ENCODE peak calls at places on chromosomes 16 and 17, in seven cellular contexts. V, C, R, O, G, W and E are unnamed samples. For H3K4me1, the result is how much of the 10 kb centered on the place peaks cover.

GRCh38 chr17:27241346-27241946 is 52.5 kb upstream of the WSB1 start:
- DNase-seq in C (peak), W (no peak), G (peak), V (no peak), R (peak), O (no peak), E (peak)

GRCh38 chr17:29390856-29391631 is 881 bp downstream of the TAOK1 start:
- DNase-seq in G (peak), C (peak), V (peak), O (no peak), W (no peak), R (peak), E (peak)

GRCh38 chr17:40779181-40779909 is 3.0 kb downstream of the KRT27 start:
- DNase-seq in W (no peak), C (no peak), O (no peak), R (peak), G (no peak), V (no peak), E (peak)

GRCh38 chr17:45404870-45405249 is 27.8 kb downstream of the ARHGAP27 start:
- DNase-seq in O (no peak), R (no peak), G (no peak), C (no peak), V (no peak), W (no peak), E (no peak)

GRCh38 chr16:2526135-2526534 is 5.1 kb downstream of the CEMP1 start:
- DNase-seq in C (no peak), O (no peak), V (no peak), W (no peak), G (no peak), R (no peak), E (no peak)

GRCh38 chr16:12199524-12199923 is 223.0 kb downstream of the SNX29 start:
- DNase-seq in C (no peak), G (no peak), V (no peak), W (no peak), R (no peak), O (no peak), E (no peak)

GRCh38 chr16:11032000-11032921 is 87.9 kb downstream of the CLEC16A start:
- DNase-seq in W (no peak), V (peak), G (peak), C (no peak), R (no peak), O (no peak), E (no peak)

GRCh38 chr17:74454197-74455024 is 12.0 kb upstream of the CD300A start:
- DNase-seq in C (peak), O (peak), R (peak), G (peak), W (no peak), V (peak), E (peak)

GRCh38 chr16:19507882-19508281 is 14.0 kb downstream of the GDE1 start:
- DNase-seq in W (no peak), R (no peak), G (no peak), O (no peak), C (no peak), V (no peak), E (peak)

GRCh38 chr16:29745853-29746345 is at the start of gene C16orf54:
- DNase-seq in O (no peak), R (no peak), C (no peak), V (no peak), G (no peak), W (no peak), E (peak)

GRCh38 chr16:16146380-16147315 is 76.6 kb downstream of the ABCC6 start:
- DNase-seq in C (no peak), V (no peak), W (no peak), O (no peak), R (no peak), G (no peak), E (no peak)

GRCh38 chr16:15983898-15984297 is 34.5 kb downstream of the ABCC1 start:
- DNase-seq in C (peak), V (peak), W (no peak), O (no peak), R (no peak), G (no peak), E (no peak)

GRCh38 chr16:1037023-1037933 is 35.3 kb upstream of the SSTR5 start:
- DNase-seq in W (no peak), O (no peak), R (no peak), G (peak), C (peak), V (no peak), E (no peak)

GRCh38 chr16:81843243-81843582 is 64.1 kb downstream of the PLCG2 start:
- DNase-seq in C (no peak), V (no peak), R (no peak), W (no peak), G (no peak), O (no peak), E (no peak)

GRCh38 chr16:23679274-23679985 is 741 bp downstream of the PLK1 start:
- DNase-seq in C (peak), G (peak), V (peak), W (no peak), R (peak), O (peak), E (peak)

GRCh38 chr17:19024101-19025078 is 19.8 kb upstream of the FAM83G start:
- DNase-seq in C (peak), O (no peak), W (no peak), G (peak), V (no peak), R (no peak), E (no peak)

GRCh38 chr17:68006797-68007196 is 10.5 kb upstream of the C17orf58 start:
- DNase-seq in V (no peak), C (no peak), O (no peak), W (no peak), R (no peak), G (no peak), E (peak)
- H4K8ac ChIP-seq in V (no peak), C (no peak), O (no peak), W (no peak), R (no peak), G (no peak), E (no peak)

GRCh38 chr17:63838586-63839184 is 3.8 kb downstream of the SMARCD2 start:
- DNase-seq in O (no peak), V (peak), R (no peak), C (peak), W (no peak), G (peak), E (peak)
- H3K4me1 ChIP-seq in O (under half), V (under half), R (under half), C (under half), W (under half), G (under half), E (under half)

DNA sequence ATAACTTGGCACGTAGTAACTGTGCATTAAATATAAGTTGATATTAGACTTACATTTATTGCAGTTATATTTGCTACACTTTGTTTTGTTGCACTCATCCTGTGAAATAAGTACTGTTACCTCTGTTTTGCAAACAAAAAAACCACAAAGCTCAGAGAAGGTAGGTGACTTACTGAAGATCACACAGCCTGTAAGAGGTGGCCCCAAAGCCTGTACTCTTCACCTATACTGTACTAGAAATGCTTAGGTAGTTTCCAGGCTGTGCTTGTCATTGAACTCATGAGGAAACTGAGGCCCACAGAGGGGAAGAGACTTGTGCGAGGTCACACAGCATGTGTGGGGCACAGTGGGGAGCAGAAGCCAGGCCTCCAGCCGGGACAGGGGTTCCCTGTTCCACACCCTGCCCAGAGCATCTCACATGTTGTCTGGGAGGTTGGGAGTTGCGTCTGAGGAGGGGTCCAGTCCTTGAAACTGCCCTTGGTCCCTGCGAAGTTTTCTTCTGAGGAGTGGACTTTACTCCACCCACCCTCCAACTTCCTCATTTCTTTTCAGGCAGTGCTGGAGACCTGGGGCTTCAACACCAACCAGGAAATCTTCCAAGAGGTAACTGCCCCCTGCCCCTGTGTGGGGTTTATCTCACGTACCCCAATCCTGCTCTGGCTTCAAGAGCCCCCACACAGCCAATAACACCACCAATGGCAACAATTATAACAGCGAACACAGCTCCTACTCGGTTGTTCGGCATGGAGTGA is 13.0 kb downstream of the CETP start:
- DNase-seq in O (no peak), R (no peak), V (no peak), C (no peak), G (no peak), W (no peak), E (no peak)
- H4K8ac ChIP-seq in O (no peak), R (no peak), V (no peak), C (no peak), G (no peak), W (no peak), E (no peak)

DNA sequence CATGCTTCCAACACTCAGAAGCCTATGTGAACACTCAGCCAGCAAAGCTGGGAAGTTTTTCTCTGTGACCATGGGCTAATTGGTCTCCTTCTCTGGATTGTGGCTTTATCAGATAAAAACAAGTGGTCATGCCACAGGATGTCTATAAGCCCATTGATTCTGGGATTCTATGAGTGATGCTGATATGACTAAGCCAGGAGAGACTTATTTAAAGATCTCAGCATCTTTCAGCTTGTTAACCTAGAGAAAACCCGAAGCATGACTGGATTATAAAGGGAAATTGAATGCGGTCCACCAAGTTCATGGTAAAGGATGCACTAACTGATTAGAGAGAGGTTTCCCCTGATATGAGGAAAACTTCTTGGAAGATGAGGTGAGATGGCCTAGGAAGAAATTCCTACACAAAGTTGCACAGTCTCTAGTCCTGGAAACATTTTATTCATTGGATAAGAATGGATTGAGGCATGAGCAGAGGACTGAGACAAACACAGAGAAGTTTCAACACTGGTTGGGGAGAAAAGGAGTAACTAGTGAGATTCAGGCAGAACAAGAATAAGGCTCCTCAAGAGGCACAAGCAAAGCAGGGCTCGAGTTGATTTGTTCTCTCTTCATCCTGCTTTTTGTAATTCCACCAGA is 2.1 kb upstream of the CCL2 start:
- DNase-seq in R (no peak), O (no peak), V (no peak), G (no peak), W (no peak), C (no peak), E (no peak)
- H3K4me1 ChIP-seq in R (under half), O (under half), V (under half), G (under half), W (under half), C (half or more), E (under half)

GRCh38 chr17:4177732-4178131 is 34.7 kb downstream of the CYB5D2 start:
- DNase-seq in V (no peak), C (no peak), R (no peak), W (no peak), O (no peak), G (no peak), E (no peak)

GRCh38 chr17:4175921-4176802 is 33.2 kb downstream of the CYB5D2 start:
- DNase-seq in R (no peak), W (no peak), C (peak), V (no peak), O (no peak), G (no peak), E (peak)

GRCh38 chr17:4179071-4179470 is 36.1 kb downstream of the CYB5D2 start:
- DNase-seq in G (no peak), C (no peak), R (no peak), O (no peak), W (no peak), V (no peak), E (no peak)

GRCh38 chr17:4178651-4179050 is 35.7 kb downstream of the CYB5D2 start:
- DNase-seq in V (no peak), W (no peak), C (no peak), O (no peak), R (no peak), G (no peak), E (no peak)

DNA sequence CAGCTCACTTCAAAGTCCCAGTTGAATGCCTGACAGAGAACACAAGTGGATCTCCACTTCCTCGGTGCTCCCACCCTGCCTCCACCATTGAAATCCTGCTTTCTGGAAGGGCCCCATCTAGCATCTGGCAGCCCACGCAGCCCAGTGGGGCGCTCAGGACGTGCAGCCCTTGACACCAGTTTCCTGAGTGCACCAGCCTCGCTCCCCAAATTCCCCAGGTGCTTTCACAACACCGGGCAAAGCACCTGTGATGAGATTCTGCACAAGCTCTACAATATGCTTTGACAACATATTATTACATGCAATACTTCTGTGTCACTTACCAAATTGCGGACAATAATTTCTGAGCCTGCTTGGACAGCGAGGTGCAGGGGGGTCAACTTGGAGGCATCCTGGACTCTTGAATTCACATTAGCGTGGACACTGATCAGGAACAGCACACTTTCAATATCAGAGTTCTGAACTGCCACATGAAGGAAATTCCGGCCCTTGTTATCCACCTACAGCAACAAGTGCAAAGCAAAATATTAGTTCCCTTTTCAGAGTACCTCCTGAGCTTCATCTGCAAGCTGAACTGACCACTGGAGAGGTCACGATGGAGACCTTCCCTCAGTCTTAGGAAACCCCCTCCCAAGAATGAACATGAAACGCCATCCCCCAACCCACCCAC is 33.9 kb downstream of the CYB5D2 start:
- DNase-seq in G (no peak), R (no peak), C (no peak), O (no peak), W (no peak), V (no peak), E (no peak)
- H4K8ac ChIP-seq in G (no peak), R (no peak), C (no peak), O (no peak), W (no peak), V (no peak), E (no peak)

GRCh38 chr17:4939804-4940624 is at the start of the genes RNF167 and SLC25A11:
- DNase-seq in C (peak), V (peak), G (peak), O (peak), R (peak), W (peak), E (peak)

GRCh38 chr17:4942760-4943508 is 2.9 kb downstream of the RNF167 start:
- DNase-seq in G (no peak), O (no peak), C (no peak), R (no peak), V (no peak), W (no peak), E (no peak)

GRCh38 chr17:4940625-4941021 is 555 bp downstream of the RNF167 start:
- DNase-seq in R (no peak), O (no peak), V (no peak), W (no peak), C (no peak), G (no peak), E (no peak)

GRCh38 chr17:4939554-4939803 is 367 bp downstream of the SLC25A11 start:
- DNase-seq in C (no peak), G (no peak), R (no peak), O (no peak), V (no peak), W (no peak), E (no peak)

DNA sequence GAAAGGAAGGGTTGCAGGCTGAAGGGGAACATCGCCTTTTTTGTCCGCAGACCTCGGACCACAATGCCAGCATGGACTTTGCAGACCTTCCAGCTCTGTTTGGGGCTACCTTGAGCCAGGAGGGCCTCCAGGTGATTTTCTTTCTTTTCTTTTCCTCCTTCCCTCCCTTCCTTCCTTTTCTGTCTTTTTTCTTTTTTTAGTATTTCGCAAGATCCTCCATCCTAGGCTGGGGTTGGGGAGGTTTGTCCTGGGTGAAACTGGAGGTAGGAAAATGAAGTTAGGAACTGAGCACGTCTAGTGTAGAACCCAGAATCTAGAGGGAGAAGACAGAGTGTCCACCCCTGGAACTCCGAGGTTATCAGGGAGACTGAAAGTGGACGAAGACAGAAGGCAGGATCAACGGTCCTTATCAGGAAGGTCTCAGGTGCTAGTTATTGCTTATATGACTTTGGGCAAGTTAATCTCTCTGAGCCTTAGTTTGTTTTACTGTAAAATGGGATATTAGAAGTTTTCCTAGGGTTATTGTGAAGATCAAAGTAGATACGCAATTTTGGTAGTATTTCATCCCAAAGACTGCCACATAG is 1.1 kb downstream of the RNF167 start:
- DNase-seq in G (no peak), V (no peak), R (no peak), C (no peak), W (no peak), O (no peak), E (no peak)
- H3K4me1 ChIP-seq in G (under half), V (under half), R (under half), C (under half), W (under half), O (under half), E (under half)

GRCh38 chr17:71655542-71655941 is 465.3 kb upstream of the SOX9 start:
- DNase-seq in R (no peak), W (no peak), G (no peak), V (no peak), C (no peak), O (no peak), E (no peak)
- H4K8ac ChIP-seq in R (no peak), W (no peak), G (no peak), V (no peak), C (no peak), O (no peak), E (no peak)

DNA sequence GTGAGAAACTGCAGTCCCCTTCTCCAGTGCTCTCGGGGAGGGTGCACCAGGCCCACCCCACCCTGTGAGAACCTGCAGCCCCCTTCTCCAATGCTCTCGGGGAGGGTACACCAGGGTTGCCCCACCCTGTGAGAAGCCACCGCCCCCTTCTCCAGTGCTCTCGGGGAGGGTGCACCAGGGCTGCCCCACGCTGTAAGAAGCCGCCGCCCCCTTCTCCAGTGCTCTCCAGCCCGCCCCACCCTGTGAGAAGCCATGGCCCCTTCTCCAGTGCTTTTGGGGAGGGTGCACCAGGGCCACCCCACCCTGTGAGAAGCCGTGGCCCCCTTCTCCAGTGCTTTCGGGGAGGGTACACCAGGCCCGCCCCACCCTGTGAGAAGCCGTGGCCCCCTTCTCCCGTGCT is 12.1 kb downstream of the SPATA33 start:
- DNase-seq in W (no peak), V (no peak), R (no peak), C (no peak), G (no peak), O (no peak), E (no peak)
- H3K4me1 ChIP-seq in W (under half), V (under half), R (under half), C (under half), G (under half), O (under half), E (under half)

GRCh38 chr17:81837641-81838040 is 2.8 kb upstream of the PPP1R27 start:
- DNase-seq in O (no peak), W (no peak), R (no peak), C (peak), V (peak), G (no peak), E (peak)

GRCh38 chr17:81840826-81841778 is 6.3 kb upstream of the PPP1R27 start:
- DNase-seq in C (no peak), R (no peak), G (no peak), W (no peak), V (no peak), O (no peak), E (peak)

GRCh38 chr17:81841866-81842265 is 7.0 kb upstream of the PPP1R27 start:
- DNase-seq in V (no peak), O (no peak), W (no peak), C (no peak), R (no peak), G (no peak), E (no peak)

GRCh38 chr17:81839301-81839700 is 4.5 kb upstream of the PPP1R27 start:
- DNase-seq in C (no peak), V (no peak), R (no peak), G (no peak), O (no peak), W (no peak), E (peak)

GRCh38 chr17:81838753-81839255 is 4.0 kb upstream of the PPP1R27 start:
- DNase-seq in W (no peak), V (no peak), G (no peak), C (no peak), O (no peak), R (no peak), E (peak)
- H4K8ac ChIP-seq in W (no peak), V (no peak), G (no peak), C (no peak), O (no peak), R (no peak), E (peak)